ENCODE peak calls at places on chromosomes 2 and 18, in eight cellular contexts. S is natural killer cell; T is T-helper 17 cell; N is CD4-positive, CD25-positive, alpha-beta regulatory T cell; F is stimulated activated naive CD8-positive, alpha-beta T cell treated with anti-CD3 and anti-CD28 coated beads, Interleukin-15, Interleukin-2, amounts not matched to agents 100 U/mL and 50 U/mL, for 24 hours; M is PC-3; R is stimulated activated naive B cell treated with anti-CD40 and anti-IgM and Interleukin-4, amounts not matched to agents 10 μg/mL and 1 μg/mL and 100 μg/mL, for 72 hours; X is effector memory CD8-positive, alpha-beta T cell. I is an unnamed sample.

GRCh38 chr18:30486856-30487255 is 555.7 kb downstream of the DSC3 start:
- ATAC-seq in S (no peak), T (no peak), N (no peak), F (no peak), M (peak), R (no peak), X (no peak), I (no peak)

GRCh38 chr18:58088723-58089074 is 44.7 kb downstream of the NEDD4L start:
- ATAC-seq in S (no peak), T (no peak), N (no peak), F (no peak), M (peak), R (no peak), X (no peak), I (no peak)

GRCh38 chr2:69483696-69484095 is 46.5 kb upstream of the NFU1 start:
- ATAC-seq in S (no peak), T (no peak), N (no peak), F (no peak), M (peak), R (no peak), X (no peak), I (no peak)

GRCh38 chr2:18380316-18380715 is 180.1 kb downstream of the RDH14 start:
- ATAC-seq in S (no peak), T (no peak), N (no peak), F (no peak), M (no peak), R (no peak), X (no peak), I (no peak)

GRCh38 chr18:45009766-45010165 is 329.1 kb downstream of the SETBP1 start:
- ATAC-seq in S (no peak), T (no peak), N (no peak), F (no peak), M (no peak), R (peak), X (no peak), I (peak)

GRCh38 chr18:66168834-66169233 is 418.0 kb downstream of the CDH7 start:
- ATAC-seq in S (no peak), T (no peak), N (no peak), F (no peak), M (no peak), R (no peak), X (no peak), I (no peak)

GRCh38 chr2:58339548-58340243 is 98.6 kb upstream of the FANCL start:
- ATAC-seq in S (no peak), T (no peak), N (no peak), F (no peak), M (peak), R (no peak), X (no peak), I (no peak)

GRCh38 chr2:109339519-109339991 is 210.6 kb downstream of the SH3RF3 start:
- ATAC-seq in S (no peak), T (no peak), N (no peak), F (no peak), M (peak), R (no peak), X (no peak), I (no peak)

GRCh38 chr2:84923009-84923408 is 17.6 kb downstream of the TMSB10 start:
- ATAC-seq in S (no peak), T (no peak), N (no peak), F (no peak), M (no peak), R (no peak), X (no peak), I (no peak)

GRCh38 chr2:198638579-198638978 is 819.2 kb downstream of the SATB2 start:
- ATAC-seq in S (no peak), T (no peak), N (no peak), F (no peak), M (no peak), R (no peak), X (no peak), I (no peak)

GRCh38 chr18:74501386-74501785 is 5.2 kb downstream of the CNDP2 start:
- ATAC-seq in S (no peak), T (no peak), N (no peak), F (no peak), M (no peak), R (no peak), X (no peak), I (no peak)

GRCh38 chr2:138238908-138239307 is 262.7 kb upstream of the SPOPL start:
- ATAC-seq in S (no peak), T (no peak), N (no peak), F (no peak), M (no peak), R (peak), X (no peak), I (peak)

GRCh38 chr2:24015562-24016375 is 5.9 kb downstream of the MFSD2B start:
- ATAC-seq in S (no peak), T (no peak), N (no peak), F (no peak), M (peak), R (no peak), X (no peak), I (no peak)

GRCh38 chr2:201915446-201915845 is 109.1 kb downstream of the CDK15 start:
- ATAC-seq in S (no peak), T (no peak), N (no peak), F (no peak), M (no peak), R (peak), X (no peak), I (peak)

GRCh38 chr18:58537272-58538038 is 91.4 kb downstream of the ALPK2 start:
- ATAC-seq in S (no peak), T (no peak), N (no peak), F (no peak), M (no peak), R (no peak), X (no peak), I (no peak)

GRCh38 chr18:7958897-7959146 is 391.7 kb downstream of the PTPRM start:
- ATAC-seq in S (no peak), T (no peak), N (no peak), F (no peak), M (peak), R (no peak), X (peak), I (no peak)

GRCh38 chr2:20672191-20672951 is 5.4 kb downstream of the GDF7 start:
- ATAC-seq in S (no peak), T (no peak), N (no peak), F (no peak), M (no peak), R (no peak), X (no peak), I (no peak)

GRCh38 chr2:144331652-144332355 is 188.1 kb downstream of the ZEB2 start:
- ATAC-seq in S (peak), T (peak), N (peak), F (no peak), M (peak), R (peak), X (no peak), I (peak)

GRCh38 chr2:59354498-59354897 is 1113.4 kb upstream of the FANCL start:
- ATAC-seq in S (no peak), T (no peak), N (no peak), F (no peak), M (no peak), R (no peak), X (no peak), I (no peak)

GRCh38 chr2:23565374-23565773 is 180.4 kb downstream of the KLHL29 start:
- ATAC-seq in S (no peak), T (no peak), N (no peak), F (no peak), M (no peak), R (no peak), X (no peak), I (no peak)

GRCh38 chr2:20113986-20114938 is 62.8 kb upstream of the LAPTM4A start:
- ATAC-seq in S (no peak), T (no peak), N (no peak), F (no peak), M (peak), R (no peak), X (no peak), I (no peak)

GRCh38 chr2:200705305-200705985 is 106.3 kb upstream of the BZW1 start:
- ATAC-seq in S (no peak), T (no peak), N (no peak), F (peak), M (no peak), R (no peak), X (no peak), I (no peak)

GRCh38 chr2:48529676-48530032 is 300 bp upstream of the STON1 start:
- ATAC-seq in S (peak), T (peak), N (no peak), F (no peak), M (no peak), R (peak), X (peak), I (peak)

GRCh38 chr2:140734992-140735391 is 1395.8 kb downstream of the LRP1B start:
- ATAC-seq in S (no peak), T (no peak), N (no peak), F (no peak), M (peak), R (no peak), X (no peak), I (no peak)

GRCh38 chr18:12692206-12692605 is 10.3 kb downstream of the CEP76 start:
- ATAC-seq in S (no peak), T (no peak), N (no peak), F (no peak), M (no peak), R (no peak), X (no peak), I (no peak)

GRCh38 chr18:69839497-69839896 is 108.2 kb downstream of the CD226 start:
- ATAC-seq in S (no peak), T (no peak), N (no peak), F (no peak), M (no peak), R (no peak), X (no peak), I (no peak)

GRCh38 chr2:200450288-200450687 is 59.6 kb downstream of the KCTD18 start:
- ATAC-seq in S (no peak), T (no peak), N (no peak), F (no peak), M (no peak), R (peak), X (no peak), I (peak)

GRCh38 chr2:55365303-55365702 is 54.4 kb downstream of the CCDC88A start:
- ATAC-seq in S (no peak), T (no peak), N (no peak), F (no peak), M (no peak), R (peak), X (no peak), I (no peak)

GRCh38 chr2:14363976-14364375 is 268.5 kb upstream of the LRATD1 start:
- ATAC-seq in S (no peak), T (no peak), N (no peak), F (no peak), M (no peak), R (no peak), X (no peak), I (no peak)

GRCh38 chr18:69636529-69637301 is 236.0 kb downstream of the DOK6 start:
- ATAC-seq in S (peak), T (peak), N (no peak), F (peak), M (peak), R (no peak), X (peak), I (no peak)

GRCh38 chr18:58402247-58402646 is 226.6 kb downstream of the ALPK2 start:
- ATAC-seq in S (no peak), T (no peak), N (no peak), F (no peak), M (no peak), R (no peak), X (no peak), I (no peak)

GRCh38 chr18:23067236-23067635 is 68.0 kb upstream of the CABLES1 start:
- ATAC-seq in S (no peak), T (no peak), N (no peak), F (no peak), M (no peak), R (peak), X (no peak), I (no peak)

GRCh38 chr2:42059261-42059898 is 11.6 kb downstream of the PKDCC start:
- ATAC-seq in S (no peak), T (no peak), N (no peak), F (no peak), M (no peak), R (no peak), X (no peak), I (no peak)

GRCh38 chr2:209368406-209368805 is 55.4 kb upstream of the MAP2 start:
- ATAC-seq in S (no peak), T (no peak), N (no peak), F (no peak), M (peak), R (no peak), X (no peak), I (no peak)

GRCh38 chr2:227377461-227378351 is 1.4 kb downstream of the TM4SF20 start:
- ATAC-seq in S (no peak), T (no peak), N (no peak), F (no peak), M (no peak), R (no peak), X (no peak), I (no peak)

GRCh38 chr2:174174741-174175140 is 73.6 kb downstream of the OLA1 start:
- ATAC-seq in S (no peak), T (no peak), N (no peak), F (no peak), M (no peak), R (no peak), X (no peak), I (no peak)

GRCh38 chr2:151553-152328 is 105.4 kb upstream of the FAM110C start:
- ATAC-seq in S (no peak), T (no peak), N (no peak), F (no peak), M (no peak), R (no peak), X (no peak), I (no peak)

GRCh38 chr2:169683054-169683424 is 11.2 kb downstream of the CFAP210 start:
- ATAC-seq in S (peak), T (peak), N (peak), F (peak), M (peak), R (no peak), X (peak), I (no peak)